ENCODE peak calls at places on chromosomes 12 and 14, in five cellular contexts. G is GM12878, J is H1, C is A549, L is HepG2. T is an unnamed sample.

GRCh38 chr12:76356094-76356493 is 7.9 kb upstream of the BBS10 start:
- DNase-seq in G (no peak), J (no peak), C (no peak), L (peak), T (no peak)

GRCh38 chr12:65740873-65741600 is 83.2 kb upstream of the HMGA2 start:
- DNase-seq in G (no peak), J (no peak), C (peak), L (peak), T (peak)

GRCh38 chr12:11897923-11898322 is 172.8 kb upstream of the BCL2L14 start:
- DNase-seq in G (no peak), J (no peak), C (no peak), L (no peak), T (no peak)

GRCh38 chr12:95201056-95201670 is 16.1 kb downstream of the FGD6 start:
- DNase-seq in G (no peak), J (no peak), C (peak), L (no peak), T (peak)

GRCh38 chr12:57219993-57220728 is 3.6 kb downstream of the NXPH4 start:
- DNase-seq in G (no peak), J (no peak), C (no peak), L (no peak), T (no peak)

GRCh38 chr12:100395811-100396210 is 38.9 kb downstream of the SLC17A8 start:
- DNase-seq in G (no peak), J (no peak), C (no peak), L (no peak), T (no peak)

GRCh38 chr12:65965358-65965757 is 141.1 kb downstream of the HMGA2 start:
- DNase-seq in G (no peak), J (no peak), C (no peak), L (no peak), T (no peak)

GRCh38 chr14:56659361-56659760 is 79.8 kb downstream of the TMEM260 start:
- DNase-seq in G (no peak), J (no peak), C (no peak), L (no peak), T (no peak)

GRCh38 chr14:35155962-35156361 is 33.6 kb downstream of the PRORP start:
- DNase-seq in G (no peak), J (no peak), C (no peak), L (no peak), T (peak)

GRCh38 chr12:45762185-45763110 is 32.9 kb downstream of the ARID2 start:
- DNase-seq in G (no peak), J (no peak), C (peak), L (peak), T (peak)

GRCh38 chr12:8680533-8680932 is 17.3 kb upstream of the RIMKLB start:
- DNase-seq in G (no peak), J (no peak), C (no peak), L (no peak), T (no peak)

GRCh38 chr12:19909418-19909817 is 458.9 kb upstream of the PDE3A start:
- DNase-seq in G (no peak), J (no peak), C (no peak), L (no peak), T (no peak)

GRCh38 chr14:96806836-96807235 is 9.7 kb downstream of the VRK1 start:
- DNase-seq in G (no peak), J (no peak), C (no peak), L (peak), T (no peak)

GRCh38 chr12:98725481-98726247 is 80.6 kb downstream of the APAF1 start:
- DNase-seq in G (no peak), J (no peak), C (no peak), L (peak), T (peak)

GRCh38 chr14:99537399-99537798 is 56.2 kb downstream of the CCNK start:
- DNase-seq in G (no peak), J (no peak), C (peak), L (no peak), T (peak)

GRCh38 chr14:25887251-25887908 is 710.5 kb downstream of the NOVA1 start:
- DNase-seq in G (no peak), J (no peak), C (no peak), L (no peak), T (peak)

GRCh38 chr12:106049105-106049504 is 89.6 kb downstream of the NUAK1 start:
- DNase-seq in G (no peak), J (no peak), C (no peak), L (no peak), T (no peak)

GRCh38 chr12:98188649-98189048 is 326.7 kb upstream of the TMPO start:
- DNase-seq in G (no peak), J (no peak), C (no peak), L (no peak), T (peak)

GRCh38 chr14:26595922-26596721 is 1.7 kb downstream of the NOVA1 start:
- DNase-seq in G (no peak), J (no peak), C (no peak), L (no peak), T (peak)

GRCh38 chr12:63955831-63956685 is 111.6 kb downstream of the SRGAP1 start:
- DNase-seq in G (no peak), J (no peak), C (no peak), L (no peak), T (no peak)

GRCh38 chr12:120713861-120714482 is 3.7 kb downstream of the UNC119B start:
- DNase-seq in G (peak), J (no peak), C (peak), L (peak), T (peak)

DNA sequence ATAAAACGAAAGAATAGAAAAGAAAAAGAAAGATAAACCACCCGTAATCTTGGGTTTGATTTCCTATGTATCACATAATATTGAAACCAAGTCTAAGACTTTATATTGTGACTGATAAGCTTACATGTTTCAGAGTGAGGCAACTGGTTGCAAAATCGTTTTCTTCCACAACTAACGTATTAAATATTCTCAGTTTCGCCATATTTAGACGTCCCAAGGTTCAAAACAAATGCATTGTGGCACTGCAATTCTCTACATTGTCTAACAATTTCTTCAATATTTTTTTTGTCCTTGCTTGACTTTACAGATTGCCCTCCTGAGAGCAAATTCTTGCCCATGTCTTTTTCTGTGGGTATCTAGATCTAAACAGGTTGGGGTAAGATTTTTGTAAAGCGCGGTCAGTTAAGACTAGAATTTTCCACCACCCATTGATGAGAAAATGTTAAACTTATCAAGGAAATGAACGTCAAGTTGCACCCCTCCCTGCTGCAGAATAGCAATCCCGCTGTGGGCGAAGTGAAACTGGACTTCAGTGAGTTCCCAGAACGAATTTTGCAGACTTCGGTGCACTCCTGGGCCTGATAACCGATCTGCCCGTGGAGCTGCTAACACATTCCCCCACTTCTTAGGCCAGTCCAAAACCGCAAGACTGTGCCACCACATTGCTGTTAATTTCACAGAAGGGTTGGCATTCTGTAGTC is 2.7 kb downstream of the TBX3 start:
- DNase-seq in G (no peak), J (no peak), C (no peak), L (no peak), T (no peak)
- TF ChIP-seq POLR2A in G (no peak), J (no peak), C (no peak), L (no peak), T (no peak)

DNA sequence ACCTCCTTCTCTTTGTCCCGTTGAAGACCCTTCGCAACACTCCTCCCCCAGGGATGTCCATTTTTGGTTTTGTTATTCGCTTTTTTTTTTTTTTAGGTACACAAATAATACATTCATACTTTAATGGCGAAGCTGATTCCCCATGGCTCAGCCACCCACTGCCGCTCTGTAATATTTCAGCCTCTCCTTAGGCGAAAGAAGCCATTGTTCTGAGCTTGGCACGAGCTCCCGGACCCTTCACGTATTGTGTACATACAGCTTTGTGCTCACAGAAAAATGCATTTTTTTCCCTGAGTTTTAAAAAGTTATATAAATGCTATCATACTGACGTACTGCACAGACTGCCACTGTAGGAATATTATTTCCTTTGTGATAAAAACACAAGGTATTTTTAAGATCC is 115.0 kb downstream of the TMEM132C start:
- DNase-seq in G (no peak), J (no peak), C (no peak), L (no peak), T (no peak)
- TF ChIP-seq MAX in G (no peak), J (no peak), C (no peak), L (no peak), T (no peak)

GRCh38 chr12:96401061-96401871 is 1.0 kb upstream of the CDK17 start:
- DNase-seq in G (peak), J (no peak), C (peak), L (peak), T (peak)
- TF ChIP-seq POLR2A in G (no peak), J (no peak), C (no peak), L (no peak), T (no peak)

DNA sequence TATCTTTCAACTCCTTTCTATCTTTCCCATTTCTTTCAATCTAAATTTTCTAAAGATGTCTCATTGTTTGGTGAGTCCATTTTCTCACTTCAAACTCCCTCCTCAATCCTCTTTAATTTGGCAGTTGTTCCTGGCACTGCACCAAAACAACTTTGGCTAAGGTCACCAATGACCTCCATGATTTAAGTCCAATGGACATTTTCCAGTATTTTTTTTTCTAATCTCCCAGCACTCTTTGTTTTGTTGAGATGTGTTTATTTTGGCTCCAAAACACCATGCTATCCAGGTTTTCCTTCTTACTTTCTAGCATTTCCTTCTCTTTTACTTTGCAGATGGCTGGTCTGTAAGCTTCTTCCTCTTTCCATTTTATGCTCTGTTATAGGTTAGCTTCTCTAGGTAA is 42.5 kb upstream of the OTOGL start:
- DNase-seq in G (no peak), J (no peak), C (no peak), L (no peak), T (peak)
- TF ChIP-seq MAX in G (no peak), J (no peak), C (no peak), L (no peak), T (no peak)

GRCh38 chr12:132710422-132711168 is at the start of gene PGAM5:
- DNase-seq in G (peak), J (peak), C (peak), L (peak), T (peak)
- TF ChIP-seq POLR2A in G (peak), J (peak), C (peak), L (peak), T (peak)

GRCh38 chr12:131418884-131419283 is 292.0 kb upstream of the SFSWAP start:
- DNase-seq in G (no peak), J (no peak), C (no peak), L (no peak), T (no peak)

GRCh38 chr12:131413006-131413405 is 297.9 kb upstream of the SFSWAP start:
- DNase-seq in G (no peak), J (no peak), C (no peak), L (no peak), T (no peak)

GRCh38 chr12:131421506-131422184 is 289.2 kb upstream of the SFSWAP start:
- DNase-seq in G (no peak), J (no peak), C (no peak), L (no peak), T (no peak)

GRCh38 chr12:131413471-131413870 is 297.4 kb upstream of the SFSWAP start:
- DNase-seq in G (no peak), J (no peak), C (no peak), L (no peak), T (no peak)

GRCh38 chr12:131415781-131416180 is 295.1 kb upstream of the SFSWAP start:
- DNase-seq in G (no peak), J (no peak), C (peak), L (no peak), T (no peak)
- TF ChIP-seq MAX in G (no peak), J (no peak), C (no peak), L (no peak), T (no peak)

GRCh38 chr12:53251477-53252348 is 16.4 kb upstream of the ESPL1 start:
- DNase-seq in G (peak), J (no peak), C (peak), L (peak), T (peak)
- TF ChIP-seq POLR2A in G (peak), J (peak), C (peak), L (peak), T (peak)

GRCh38 chr12:124821252-124822200 is 42.1 kb downstream of the SCARB1 start:
- DNase-seq in G (no peak), J (no peak), C (no peak), L (peak), T (no peak)
- TF ChIP-seq MAX in G (no peak), J (no peak), C (no peak), L (peak), T (no peak)

GRCh38 chr14:51650721-51651387 is 856 bp upstream of the FRMD6 start:
- DNase-seq in G (no peak), J (no peak), C (no peak), L (no peak), T (peak)
- TF ChIP-seq POLR2A in G (no peak), J (no peak), C (no peak), L (no peak), T (no peak)

DNA sequence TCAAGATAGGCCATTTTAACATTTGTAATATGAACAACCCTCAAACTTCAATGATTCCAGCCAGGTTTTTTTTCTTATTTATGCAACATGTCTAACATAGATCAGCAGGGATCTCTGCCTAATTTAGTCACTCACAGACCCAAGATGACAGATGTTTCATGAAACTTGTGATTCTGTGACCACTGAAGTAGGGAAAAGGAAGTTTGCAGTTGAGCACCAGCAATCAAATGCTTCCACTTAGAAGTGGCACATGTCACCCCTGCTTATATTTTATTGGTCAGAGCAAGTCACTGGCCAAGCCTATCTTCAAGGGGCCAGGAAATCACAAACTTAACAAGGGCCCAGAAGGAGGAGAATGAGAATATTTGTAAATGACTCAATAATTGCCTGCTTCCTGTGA is 150.6 kb downstream of the BCAT1 start:
- DNase-seq in G (peak), J (no peak), C (no peak), L (no peak), T (no peak)
- TF ChIP-seq MAX in G (no peak), J (no peak), C (no peak), L (no peak), T (no peak)